ENCODE peak calls at places on chromosomes 3 and 15, in four cellular contexts. One of them, this sample, is unnamed. For H3K27me3 and H3K36me3, the result is how much of the 10 kb centered on the place peaks cover.

GRCh38 chr3:47347217-47347801 is 33.5 kb upstream of the PTPN23 start:
- DNase-seq in GM23338: peak
- DNase-seq in GM06990: peak
- DNase-seq in CD8-positive, alpha-beta T cell: no peak
- DNase-seq in this sample: peak

GRCh38 chr15:58479941-58480340 is 48.1 kb downstream of the LIPC start:
- DNase-seq in GM23338: no peak
- DNase-seq in GM06990: no peak
- DNase-seq in CD8-positive, alpha-beta T cell: no peak
- DNase-seq in this sample: no peak

GRCh38 chr3:87727783-87728182 is 331.0 kb downstream of the CGGBP1 start:
- DNase-seq in GM23338: peak
- DNase-seq in GM06990: no peak
- DNase-seq in CD8-positive, alpha-beta T cell: no peak
- DNase-seq in this sample: no peak

GRCh38 chr3:34947849-34948248 is 691.5 kb upstream of the ARPP21 start:
- DNase-seq in GM23338: peak
- DNase-seq in GM06990: no peak
- DNase-seq in CD8-positive, alpha-beta T cell: no peak
- DNase-seq in this sample: peak

GRCh38 chr3:120604784-120605183 is 8.6 kb downstream of the NDUFB4 start:
- DNase-seq in GM23338: peak
- DNase-seq in GM06990: no peak
- DNase-seq in CD8-positive, alpha-beta T cell: no peak
- DNase-seq in this sample: no peak

GRCh38 chr3:31581660-31582059 is 48.9 kb downstream of the STT3B start:
- DNase-seq in GM23338: no peak
- DNase-seq in GM06990: no peak
- DNase-seq in CD8-positive, alpha-beta T cell: no peak
- DNase-seq in this sample: no peak

GRCh38 chr3:71580636-71581215 is 2.8 kb downstream of the FOXP1 start:
- DNase-seq in GM23338: peak
- DNase-seq in GM06990: no peak
- DNase-seq in CD8-positive, alpha-beta T cell: no peak
- DNase-seq in this sample: no peak

GRCh38 chr3:151015762-151016161 is 43.2 kb upstream of the CLRN1 start:
- DNase-seq in GM23338: no peak
- DNase-seq in GM06990: no peak
- DNase-seq in CD8-positive, alpha-beta T cell: no peak
- DNase-seq in this sample: peak

DNA sequence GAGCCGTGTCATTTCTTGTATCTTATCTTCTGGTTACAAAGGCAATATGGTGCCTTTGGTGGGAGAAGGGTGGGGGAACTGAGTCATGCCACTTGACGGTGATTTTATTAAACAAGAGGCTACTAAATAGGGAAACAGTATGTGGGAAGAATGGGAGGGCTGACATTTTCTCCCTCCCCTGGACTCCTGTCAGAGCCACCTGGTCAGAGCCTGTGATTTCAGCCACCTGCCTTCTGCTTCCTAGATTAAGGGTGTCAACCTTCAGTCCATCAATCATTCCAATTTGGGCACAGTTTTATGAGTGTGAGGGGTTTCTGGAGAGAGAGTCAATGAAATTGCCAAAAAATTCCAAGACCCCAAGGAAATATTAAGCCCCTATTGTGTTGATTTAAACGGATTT is 87.4 kb downstream of the CHDH start:
- DNase-seq in GM23338: no peak
- DNase-seq in GM06990: no peak
- DNase-seq in CD8-positive, alpha-beta T cell: no peak
- DNase-seq in this sample: no peak
- H3K27me3 ChIP-seq in GM23338: under half
- H3K27me3 ChIP-seq in GM06990: under half
- H3K27me3 ChIP-seq in CD8-positive, alpha-beta T cell: under half
- H3K27me3 ChIP-seq in this sample: under half

GRCh38 chr3:172300187-172300586 is 148.1 kb downstream of the GHSR start:
- DNase-seq in GM23338: no peak
- DNase-seq in GM06990: no peak
- DNase-seq in CD8-positive, alpha-beta T cell: no peak
- DNase-seq in this sample: no peak

GRCh38 chr3:172298247-172298646 is 150.0 kb downstream of the GHSR start:
- DNase-seq in GM23338: no peak
- DNase-seq in GM06990: no peak
- DNase-seq in CD8-positive, alpha-beta T cell: no peak
- DNase-seq in this sample: no peak

GRCh38 chr3:172294238-172294806 is 153.9 kb downstream of the GHSR start:
- DNase-seq in GM23338: no peak
- DNase-seq in GM06990: no peak
- DNase-seq in CD8-positive, alpha-beta T cell: no peak
- DNase-seq in this sample: no peak

GRCh38 chr3:172296248-172296974 is 151.8 kb downstream of the GHSR start:
- DNase-seq in GM23338: no peak
- DNase-seq in GM06990: no peak
- DNase-seq in CD8-positive, alpha-beta T cell: no peak
- DNase-seq in this sample: no peak

DNA sequence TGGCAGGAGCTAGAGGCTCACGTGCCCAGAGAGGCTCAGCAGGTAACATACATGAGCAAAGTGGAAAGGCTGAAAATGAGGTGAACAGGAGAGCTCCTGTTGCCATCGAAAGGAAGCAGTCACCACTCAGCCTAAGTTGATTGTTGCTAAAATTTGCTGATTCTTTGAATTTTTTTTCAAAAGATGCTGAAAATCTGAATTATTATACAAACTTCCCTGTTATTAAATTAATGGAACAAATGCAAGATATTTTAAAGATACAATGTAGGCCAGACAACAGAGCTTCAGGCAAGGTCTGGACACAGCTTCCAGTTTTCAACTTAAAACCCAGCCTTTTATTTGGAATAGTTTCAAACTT is 151.3 kb downstream of the GHSR start:
- DNase-seq in GM23338: no peak
- DNase-seq in GM06990: no peak
- DNase-seq in CD8-positive, alpha-beta T cell: no peak
- DNase-seq in this sample: no peak
- H3K36me3 ChIP-seq in GM23338: under half
- H3K36me3 ChIP-seq in GM06990: under half
- H3K36me3 ChIP-seq in CD8-positive, alpha-beta T cell: under half
- H3K36me3 ChIP-seq in this sample: under half

DNA sequence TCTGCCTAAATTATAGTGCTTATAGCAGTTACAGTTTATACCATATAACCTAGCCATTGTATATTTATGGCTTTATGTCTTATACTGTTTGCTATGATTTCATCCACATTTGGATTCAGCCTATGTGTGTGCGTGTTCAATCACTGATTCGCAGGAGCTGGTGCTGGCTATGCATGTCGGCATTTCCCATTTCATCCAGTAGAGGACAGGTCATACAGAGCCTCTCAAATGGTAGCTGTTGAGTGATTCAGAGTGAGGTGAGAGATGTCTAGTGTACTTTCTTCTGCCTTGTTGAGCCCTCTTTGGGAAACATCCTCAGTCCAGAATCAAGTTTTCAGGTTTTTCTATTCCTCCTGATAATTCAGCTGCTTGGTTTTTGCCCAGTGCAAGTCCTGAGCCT is 76.1 kb downstream of the FRMD4B start:
- DNase-seq in GM23338: peak
- DNase-seq in GM06990: no peak
- DNase-seq in CD8-positive, alpha-beta T cell: no peak
- DNase-seq in this sample: no peak
- TF ChIP-seq CTCF in GM23338: peak
- TF ChIP-seq CTCF in GM06990: peak
- TF ChIP-seq CTCF in CD8-positive, alpha-beta T cell: no peak
- TF ChIP-seq CTCF in this sample: peak

GRCh38 chr15:96330064-96330449 is 443 bp upstream of the NR2F2 start:
- DNase-seq in GM23338: peak
- DNase-seq in GM06990: no peak
- DNase-seq in CD8-positive, alpha-beta T cell: no peak
- DNase-seq in this sample: no peak

GRCh38 chr15:96330450-96331140 is at the start of gene NR2F2:
- DNase-seq in GM23338: peak
- DNase-seq in GM06990: peak
- DNase-seq in CD8-positive, alpha-beta T cell: peak
- DNase-seq in this sample: peak

GRCh38 chr15:96332854-96333193 is 2.3 kb downstream of the NR2F2 start:
- DNase-seq in GM23338: no peak
- DNase-seq in GM06990: no peak
- DNase-seq in CD8-positive, alpha-beta T cell: no peak
- DNase-seq in this sample: no peak

GRCh38 chr15:96331942-96332853 is 1.7 kb downstream of the NR2F2 start:
- DNase-seq in GM23338: peak
- DNase-seq in GM06990: no peak
- DNase-seq in CD8-positive, alpha-beta T cell: no peak
- DNase-seq in this sample: no peak

GRCh38 chr15:96331141-96331941 is 841 bp downstream of the NR2F2 start:
- DNase-seq in GM23338: no peak
- DNase-seq in GM06990: no peak
- DNase-seq in CD8-positive, alpha-beta T cell: no peak
- DNase-seq in this sample: no peak
- H3K27me3 ChIP-seq in GM23338: half or more
- H3K27me3 ChIP-seq in GM06990: under half
- H3K27me3 ChIP-seq in CD8-positive, alpha-beta T cell: under half
- H3K27me3 ChIP-seq in this sample: under half

GRCh38 chr3:89375451-89375850 is 268.0 kb downstream of the EPHA3 start:
- DNase-seq in GM23338: no peak
- DNase-seq in GM06990: no peak
- DNase-seq in CD8-positive, alpha-beta T cell: no peak
- DNase-seq in this sample: no peak

GRCh38 chr3:89367166-89367565 is 259.7 kb downstream of the EPHA3 start:
- DNase-seq in GM23338: no peak
- DNase-seq in GM06990: no peak
- DNase-seq in CD8-positive, alpha-beta T cell: no peak
- DNase-seq in this sample: no peak

GRCh38 chr3:89373459-89373858 is 266.0 kb downstream of the EPHA3 start:
- DNase-seq in GM23338: no peak
- DNase-seq in GM06990: no peak
- DNase-seq in CD8-positive, alpha-beta T cell: no peak
- DNase-seq in this sample: no peak

GRCh38 chr3:89368846-89369245 is 261.4 kb downstream of the EPHA3 start:
- DNase-seq in GM23338: no peak
- DNase-seq in GM06990: no peak
- DNase-seq in CD8-positive, alpha-beta T cell: no peak
- DNase-seq in this sample: no peak

GRCh38 chr3:89372456-89372855 is 265.0 kb downstream of the EPHA3 start:
- DNase-seq in GM23338: no peak
- DNase-seq in GM06990: no peak
- DNase-seq in CD8-positive, alpha-beta T cell: no peak
- DNase-seq in this sample: peak
- H3K36me3 ChIP-seq in GM23338: under half
- H3K36me3 ChIP-seq in GM06990: under half
- H3K36me3 ChIP-seq in CD8-positive, alpha-beta T cell: under half
- H3K36me3 ChIP-seq in this sample: under half

DNA sequence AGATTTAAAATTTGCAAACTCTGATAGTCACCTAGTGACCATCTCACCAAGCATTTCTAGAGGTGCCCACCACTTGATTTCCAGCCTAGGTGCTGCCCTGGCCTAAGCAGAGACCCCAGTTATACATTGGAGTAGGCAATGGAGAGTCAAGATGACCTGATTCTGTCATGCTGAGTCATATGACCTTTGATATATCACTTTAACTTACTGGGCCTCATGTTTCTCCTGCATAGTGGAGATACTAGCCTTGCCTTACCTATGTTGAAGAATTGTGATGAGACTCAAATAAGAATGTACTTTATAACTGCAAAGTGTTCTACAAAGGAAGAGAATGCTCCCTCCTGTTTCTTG is 75.5 kb upstream of the XCR1 start:
- DNase-seq in GM23338: no peak
- DNase-seq in GM06990: no peak
- DNase-seq in CD8-positive, alpha-beta T cell: no peak
- DNase-seq in this sample: no peak
- TF ChIP-seq CTCF in GM23338: no peak
- TF ChIP-seq CTCF in GM06990: no peak
- TF ChIP-seq CTCF in CD8-positive, alpha-beta T cell: no peak
- TF ChIP-seq CTCF in this sample: no peak

DNA sequence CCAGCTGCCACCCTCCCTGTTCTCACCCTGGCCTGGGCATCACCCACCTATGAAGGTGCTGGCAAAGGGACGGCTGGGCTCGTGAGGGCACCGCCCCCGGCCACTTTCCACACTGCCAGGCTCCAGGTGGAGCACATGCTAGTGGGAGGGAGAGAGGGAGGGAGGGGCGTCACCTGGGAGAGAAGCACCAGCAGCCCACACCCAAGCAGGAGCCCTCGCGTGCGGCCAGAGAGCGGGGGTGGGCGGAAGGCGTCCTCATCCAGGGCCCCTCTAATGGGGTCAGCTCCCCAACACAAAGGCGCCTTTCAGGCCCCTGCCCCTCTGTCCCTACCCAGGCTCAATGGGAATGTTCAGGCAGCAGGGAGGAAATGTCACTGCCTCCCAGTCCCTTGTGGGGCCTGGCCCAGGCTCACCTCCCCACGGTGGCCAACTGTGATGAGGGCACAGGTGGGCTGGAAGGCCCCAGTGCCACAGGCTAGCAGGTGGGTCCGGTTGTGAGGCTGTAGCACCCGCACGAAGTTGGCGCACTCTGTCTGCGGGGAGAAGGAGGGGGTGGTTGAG is 3.1 kb downstream of the SEMA3G start:
- DNase-seq in GM23338: no peak
- DNase-seq in GM06990: no peak
- DNase-seq in CD8-positive, alpha-beta T cell: no peak
- DNase-seq in this sample: no peak
- H3K27me3 ChIP-seq in GM23338: under half
- H3K27me3 ChIP-seq in GM06990: under half
- H3K27me3 ChIP-seq in CD8-positive, alpha-beta T cell: under half
- H3K27me3 ChIP-seq in this sample: under half